ENCODE peak calls at places on chromosomes 1 and 21, in eight cellular contexts. T, B, O, J, U, P, M and H are unnamed samples.

GRCh38 chr1:234460652-234461051 is 18.3 kb downstream of the TARBP1 start:
- DNase-seq in T (no peak), B (no peak), M (no peak), J (no peak), O (no peak), U (no peak), P (no peak), H (no peak)

GRCh38 chr1:233662503-233663105 is 48.7 kb downstream of the KCNK1 start:
- DNase-seq in P (no peak), B (no peak), M (no peak), T (no peak), O (no peak), U (no peak), J (no peak), H (no peak)

GRCh38 chr1:41582851-41583657 is 98.6 kb upstream of the EDN2 start:
- DNase-seq in T (no peak), M (no peak), P (no peak), B (no peak), O (no peak), U (no peak), J (no peak), H (no peak)

GRCh38 chr1:3768811-3769390 is 3.6 kb upstream of the SMIM1 start:
- DNase-seq in B (no peak), J (no peak), P (no peak), O (no peak), M (no peak), U (no peak), T (no peak), H (no peak)

GRCh38 chr1:111739984-111740765 is 980 bp upstream of the INKA2 start:
- DNase-seq in B (no peak), O (no peak), M (peak; percentile 96), J (peak; percentile 64), T (peak; percentile 4), P (peak; percentile 75), U (no peak), H (no peak)

GRCh38 chr1:9942399-9942938 is 722 bp downstream of the LZIC start:
- DNase-seq in J (peak; percentile 67), T (peak; percentile 22), O (peak; percentile 76), B (no peak), P (peak; percentile 17), U (peak; percentile 71), M (peak; percentile 61), H (peak; percentile 52)

GRCh38 chr1:205455581-205456382 is at the start of gene BLACAT1:
- DNase-seq in O (no peak), P (peak; percentile 9), T (no peak), J (no peak), U (no peak), B (no peak), M (peak; percentile 58), H (no peak)

GRCh38 chr21:36113647-36114428 is 21.0 kb upstream of the CBR3 start:
- DNase-seq in B (no peak), T (peak; percentile 75), U (peak; percentile 19), J (peak; percentile 24), O (peak; percentile 77), M (no peak), P (no peak), H (no peak)

GRCh38 chr1:10716424-10716823 is 80.0 kb downstream of the CASZ1 start:
- DNase-seq in U (no peak), B (no peak), J (no peak), T (no peak), O (peak; percentile 37), P (no peak), M (no peak), H (peak; percentile 57)

GRCh38 chr1:205589618-205590456 is 42.0 kb downstream of the ELK4 start:
- DNase-seq in P (no peak), O (no peak), T (no peak), U (no peak), B (no peak), M (no peak), J (no peak), H (peak; percentile 19)

GRCh38 chr1:50593515-50593914 is 170.3 kb upstream of the DMRTA2 start:
- DNase-seq in M (no peak), T (no peak), O (no peak), B (no peak), J (no peak), U (no peak), P (no peak), H (no peak)

GRCh38 chr1:16026723-16027484 is 5.1 kb downstream of the CLCNKA start:
- DNase-seq in B (no peak), J (no peak), P (peak; percentile 21), T (peak; percentile 58), U (no peak), O (peak; percentile 51), M (peak; percentile 94), H (peak; percentile 66)

GRCh38 chr1:223233410-223234163 is 90.5 kb upstream of the TLR5 start:
- DNase-seq in T (no peak), U (no peak), M (no peak), P (no peak), O (peak; percentile 70), B (no peak), J (peak; percentile 90), H (no peak)

GRCh38 chr1:24725209-24725651 is 20.0 kb upstream of the CLIC4 start:
- DNase-seq in M (peak; percentile 73), T (no peak), U (no peak), J (peak; percentile 89), B (no peak), O (no peak), P (no peak), H (no peak)

GRCh38 chr1:3411806-3412205 is 42.7 kb upstream of the ARHGEF16 start:
- DNase-seq in J (no peak), T (no peak), P (no peak), M (no peak), O (no peak), B (no peak), U (no peak), H (no peak)

GRCh38 chr21:43906585-43907370 is 41.8 kb downstream of the AGPAT3 start:
- DNase-seq in P (no peak), T (no peak), O (no peak), B (no peak), M (no peak), U (no peak), J (no peak), H (no peak)

GRCh38 chr1:109611308-109611950 is 8.0 kb downstream of the GNAT2 start:
- DNase-seq in M (no peak), O (no peak), T (no peak), J (no peak), U (no peak), B (no peak), P (no peak), H (no peak)